ENCODE peak calls at places on chromosomes 16 and 17, in seven cellular contexts. F, U, Q, S, D, W and O are unnamed samples.

GRCh38 chr17:77645441-77646430 is 312.8 kb upstream of the TNRC6C start:
- DNase-seq in F (no peak), U (no peak), Q (peak), S (peak), D (no peak), W (no peak), O (no peak)

GRCh38 chr17:14840616-14841231 is 424.4 kb downstream of the PMP22 start:
- DNase-seq in F (no peak), U (no peak), Q (no peak), S (no peak), D (no peak), W (no peak), O (no peak)

GRCh38 chr16:48152226-48152625 is 3.6 kb downstream of the ABCC12 start:
- DNase-seq in F (no peak), U (no peak), Q (no peak), S (no peak), D (no peak), W (no peak), O (no peak)

GRCh38 chr16:80167657-80168056 is 373.1 kb upstream of the DYNLRB2 start:
- DNase-seq in F (no peak), U (peak), Q (no peak), S (no peak), D (no peak), W (no peak), O (peak)

GRCh38 chr16:2299915-2300192 is 31.9 kb upstream of the RNPS1 start:
- DNase-seq in F (no peak), U (no peak), Q (no peak), S (no peak), D (no peak), W (no peak), O (no peak)

GRCh38 chr17:82134101-82134500 is 36.1 kb upstream of the FASN start:
- DNase-seq in F (no peak), U (no peak), Q (no peak), S (no peak), D (no peak), W (peak), O (no peak)

GRCh38 chr17:30468465-30468864 is 8.7 kb upstream of the GOSR1 start:
- DNase-seq in F (no peak), U (no peak), Q (no peak), S (no peak), D (no peak), W (no peak), O (no peak)

GRCh38 chr17:61443475-61443882 is 8.7 kb upstream of the TBX4 start:
- DNase-seq in F (no peak), U (no peak), Q (peak), S (no peak), D (no peak), W (no peak), O (no peak)

GRCh38 chr16:66473654-66474519 is 46.8 kb downstream of the BEAN1 start:
- DNase-seq in F (no peak), U (no peak), Q (no peak), S (no peak), D (peak), W (peak), O (no peak)

GRCh38 chr16:75433732-75434413 is 570 bp upstream of the CFDP1 start:
- DNase-seq in F (no peak), U (no peak), Q (no peak), S (no peak), D (peak), W (peak), O (peak)

GRCh38 chr16:56795011-56795410 is 65.1 kb downstream of the NUP93 start:
- DNase-seq in F (no peak), U (no peak), Q (no peak), S (no peak), D (no peak), W (no peak), O (no peak)

GRCh38 chr17:5947701-5948180 is 122.4 kb upstream of the WSCD1 start:
- DNase-seq in F (no peak), U (no peak), Q (no peak), S (no peak), D (peak), W (no peak), O (no peak)

GRCh38 chr17:4998666-4999428 is 1.1 kb downstream of the KIF1C start:
- DNase-seq in F (no peak), U (no peak), Q (no peak), S (no peak), D (no peak), W (peak), O (no peak)

GRCh38 chr16:50842589-50842988 is 100.7 kb downstream of the CYLD start:
- DNase-seq in F (no peak), U (peak), Q (peak), S (no peak), D (no peak), W (no peak), O (no peak)

GRCh38 chr16:54031107-54031760 is 255.4 kb downstream of the IRX3 start:
- DNase-seq in F (no peak), U (peak), Q (no peak), S (no peak), D (peak), W (no peak), O (peak)